ENCODE peak calls at places on chromosomes 13 and 19, in five cellular contexts. K is GM12878, M is H1, Z is WTC11, C is HepG2. Y is an unnamed sample.

GRCh38 chr19:39115105-39115847 is 10.3 kb upstream of the PAK4 start:
- DNase-seq in Z (no peak), M (no peak), C (no peak), K (no peak), Y (no peak)

GRCh38 chr19:15467734-15468214 is 3.4 kb upstream of the RASAL3 start:
- DNase-seq in Z (no peak), M (no peak), C (no peak), K (no peak), Y (no peak)

GRCh38 chr19:15125232-15126067 is 18.2 kb downstream of the SYDE1 start:
- DNase-seq in M (peak; percentile 98), Z (peak; percentile 98), K (peak; percentile 93), C (peak; percentile 98), Y (peak; percentile 97)

GRCh38 chr13:46057251-46058015 is 4.9 kb upstream of the ZC3H13 start:
- DNase-seq in K (no peak), M (no peak), Z (no peak), C (no peak), Y (no peak)

GRCh38 chr13:27424246-27425150 is at the start of gene GTF3A:
- DNase-seq in Z (peak; percentile 78), C (peak; percentile 59), M (peak; percentile 87), K (peak; percentile 71), Y (peak; percentile 92)

GRCh38 chr19:3691726-3692125 is 8.5 kb downstream of the PIP5K1C start:
- DNase-seq in C (no peak), K (no peak), M (no peak), Z (no peak), Y (no peak)

GRCh38 chr19:16516923-16517610 is 20.9 kb downstream of the C19orf44 start:
- DNase-seq in M (no peak), K (no peak), Z (no peak), C (no peak), Y (no peak)

GRCh38 chr13:28357846-28358496 is 137.0 kb downstream of the FLT1 start:
- DNase-seq in Z (no peak), M (no peak), K (no peak), C (no peak), Y (no peak)

GRCh38 chr13:38538412-38538811 is 148.5 kb upstream of the FREM2 start:
- DNase-seq in C (no peak), M (no peak), K (no peak), Z (no peak), Y (no peak)

GRCh38 chr19:50315773-50316448 is 13.3 kb downstream of the KCNC3 start:
- DNase-seq in M (peak; percentile 83), Z (peak; percentile 75), C (no peak), K (no peak), Y (peak; percentile 72)

GRCh38 chr13:20125129-20125782 is 35.6 kb downstream of the GJA3 start:
- DNase-seq in M (no peak), Z (no peak), K (no peak), C (no peak), Y (no peak)

GRCh38 chr13:112256716-112257497 is 119.2 kb upstream of the SPACA7 start:
- DNase-seq in C (no peak), Z (no peak), K (no peak), M (no peak), Y (no peak)

GRCh38 chr19:16342002-16342715 is 17.5 kb downstream of the KLF2 start:
- DNase-seq in C (no peak), K (peak; percentile 76), Z (no peak), M (no peak), Y (no peak)

GRCh38 chr19:17021793-17022590 is 4.6 kb downstream of the CPAMD8 start:
- DNase-seq in K (no peak), Z (no peak), M (no peak), C (peak; percentile 11), Y (no peak)

GRCh38 chr13:20411638-20412342 is 113.9 kb downstream of the CRYL1 start:
- DNase-seq in Z (no peak), C (no peak), K (peak; percentile 75), M (no peak), Y (no peak)

GRCh38 chr13:44278164-44278563 is 95.5 kb upstream of the SERP2 start:
- DNase-seq in C (no peak), K (no peak), M (no peak), Z (no peak), Y (no peak)

GRCh38 chr13:109141716-109142115 is 512.3 kb downstream of the MYO16 start:
- DNase-seq in C (no peak), Z (no peak), M (no peak), K (no peak), Y (no peak)

GRCh38 chr19:22634450-22634827 is 315 bp downstream of the ZNF492 start:
- DNase-seq in Z (no peak), C (no peak), M (no peak), K (no peak), Y (no peak)

GRCh38 chr19:36771275-36772231 is 1.1 kb downstream of the ZNF850 start:
- DNase-seq in C (peak; percentile 85), M (peak; percentile 54), Z (peak; percentile 78), K (peak; percentile 26), Y (peak; percentile 80)

GRCh38 chr19:48830088-48830487 is 6.2 kb downstream of the HSD17B14 start:
- DNase-seq in M (no peak), K (no peak), Z (no peak), C (no peak), Y (peak; percentile 46)

GRCh38 chr19:38691938-38692457 is 44.5 kb downstream of the ACTN4 start:
- DNase-seq in K (no peak), C (no peak), Z (no peak), M (no peak), Y (no peak)

GRCh38 chr19:6221878-6222746 is 57.7 kb downstream of the MLLT1 start:
- DNase-seq in C (no peak), M (no peak), Z (no peak), K (no peak), Y (no peak)

GRCh38 chr13:42394361-42395065 is 122.6 kb downstream of the AKAP11 start:
- DNase-seq in K (no peak), C (no peak), M (no peak), Z (no peak), Y (no peak)

GRCh38 chr19:24052811-24053210 is 34.2 kb upstream of the ZNF254 start:
- DNase-seq in M (no peak), C (no peak), K (no peak), Z (no peak), Y (no peak)

DNA sequence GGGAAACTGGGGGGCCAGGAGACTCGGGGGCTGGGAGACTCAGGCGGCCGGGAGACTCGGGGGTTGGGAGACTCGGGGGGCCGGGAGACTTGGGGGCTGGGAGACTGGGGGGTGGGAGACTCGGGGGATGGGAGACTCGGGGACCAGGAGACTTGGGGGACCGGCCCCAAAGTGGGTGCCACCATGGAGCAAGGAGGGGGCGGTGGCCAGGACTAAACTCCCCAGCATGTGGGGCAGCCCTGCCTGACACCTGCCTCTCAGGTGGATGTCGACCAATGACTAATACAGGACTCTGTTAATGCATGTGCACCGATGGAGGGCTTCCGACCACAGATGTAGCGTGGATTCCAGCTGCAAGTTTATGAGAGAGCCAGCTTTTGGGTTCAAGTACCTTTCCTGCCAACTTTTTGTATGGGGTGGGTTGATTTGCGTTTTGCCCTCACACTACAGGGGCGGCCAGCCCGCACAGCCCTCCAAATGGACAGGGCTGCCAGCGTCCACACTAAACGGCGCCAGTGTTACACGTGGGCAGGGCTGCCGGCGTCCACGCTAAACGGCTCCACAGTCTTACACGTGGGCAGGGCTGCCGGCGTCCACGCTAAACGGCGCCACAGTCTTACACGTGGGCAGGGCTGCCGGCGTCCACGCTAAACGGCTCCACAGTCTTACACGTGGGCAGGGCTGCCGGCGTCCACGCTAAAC is 62.2 kb downstream of the RASA3 start:
- DNase-seq in C (no peak), M (no peak), K (no peak), Z (no peak), Y (no peak)
- TF ChIP-seq ATF2 in C (no peak), M (no peak), K (no peak), Z (no peak), Y (no peak)

GRCh38 chr13:29940715-29941114 is 90.3 kb upstream of the UBL3 start:
- DNase-seq in Z (no peak), M (no peak), C (no peak), K (no peak), Y (no peak)
- TF ChIP-seq ATF2 in Z (no peak), M (no peak), C (no peak), K (no peak), Y (no peak)

DNA sequence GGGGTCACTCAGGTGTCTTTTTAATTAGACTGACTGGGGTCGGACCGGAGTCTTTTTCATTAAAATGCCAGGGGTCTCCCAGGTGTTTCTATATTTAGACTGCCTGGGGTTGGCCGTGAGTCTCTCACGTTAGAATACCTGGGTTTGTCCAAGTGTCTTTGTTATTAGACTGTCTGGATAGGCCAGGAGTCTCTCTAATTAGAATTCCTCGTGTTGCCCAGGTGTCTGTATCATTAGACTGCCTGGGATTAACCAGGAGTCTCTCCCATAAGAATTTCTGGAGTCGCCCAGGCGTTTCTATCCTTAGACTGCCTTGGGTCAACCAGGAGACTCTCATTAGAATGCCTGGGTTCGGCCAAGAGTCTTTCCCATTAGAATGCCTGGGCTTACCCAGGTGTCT is 1445.7 kb downstream of the UQCRFS1 start:
- DNase-seq in M (no peak), C (no peak), K (no peak), Z (no peak), Y (no peak)
- TF ChIP-seq ATF2 in M (no peak), C (no peak), K (no peak), Z (no peak), Y (no peak)

GRCh38 chr13:96835591-96835990 is 158.7 kb downstream of the OXGR1 start:
- DNase-seq in C (no peak), Z (no peak), K (no peak), M (no peak), Y (no peak)

GRCh38 chr13:96834626-96835025 is 159.7 kb downstream of the OXGR1 start:
- DNase-seq in K (no peak), Z (no peak), C (no peak), M (no peak), Y (no peak)

GRCh38 chr13:96836733-96837132 is 157.5 kb downstream of the OXGR1 start:
- DNase-seq in M (no peak), C (no peak), Z (no peak), K (no peak), Y (no peak)

GRCh38 chr13:96837809-96838208 is 156.5 kb downstream of the OXGR1 start:
- DNase-seq in Z (no peak), K (no peak), M (no peak), C (no peak), Y (no peak)
- TF ChIP-seq ATF2 in Z (no peak), K (no peak), M (no peak), C (no peak), Y (no peak)

DNA sequence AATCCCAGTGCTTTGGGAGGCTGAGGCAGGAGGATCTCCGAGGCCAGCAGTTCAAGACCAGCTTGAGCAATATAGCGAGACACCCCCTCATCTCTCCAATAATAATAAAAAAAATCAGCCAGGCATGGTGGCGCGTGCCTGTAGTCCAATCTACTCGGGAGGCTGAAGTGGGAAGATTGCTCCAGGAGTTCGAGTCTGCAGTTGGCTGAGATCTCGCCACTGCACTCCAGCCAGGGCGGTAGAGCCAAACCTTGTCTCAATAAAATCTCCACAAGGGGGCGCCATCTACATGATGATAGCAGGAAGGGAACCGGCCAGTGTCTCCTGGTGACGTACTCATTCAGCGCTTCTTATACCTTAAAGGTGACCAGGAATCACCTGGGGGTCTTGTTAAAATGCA is 13.6 kb upstream of the C5AR1 start:
- DNase-seq in C (peak; percentile 76), M (peak; percentile 88), K (no peak), Z (peak; percentile 88), Y (peak; percentile 79)
- TF ChIP-seq ATF2 in C (peak; percentile 32), M (peak; percentile 43), K (no peak), Z (no peak), Y (no peak)

Y was measured in K562.